ENCODE peak calls at places on chromosome 21, in ten cellular contexts. D, J, T, Y, L, N, F, A, K and V are unnamed samples.

GRCh38 chr21:34908424-34909055 is 140.6 kb downstream of the RUNX1 start:
- DNase-seq in J (peak), N (no peak), L (no peak), T (no peak), A (peak), D (no peak), F (no peak), K (no peak), Y (no peak), V (no peak)

GRCh38 chr21:45147473-45148315 is 73.3 kb downstream of the ADARB1 start:
- DNase-seq in L (no peak), F (no peak), N (no peak), K (no peak), D (no peak), T (no peak), Y (peak), J (no peak), A (no peak), V (no peak)

GRCh38 chr21:29248124-29248523 is 50.6 kb upstream of the BACH1 start:
- DNase-seq in J (no peak), F (no peak), L (no peak), T (no peak), D (no peak), K (no peak), A (no peak), Y (no peak), N (no peak), V (no peak)

GRCh38 chr21:42747267-42747701 is 93.9 kb downstream of the PDE9A start:
- DNase-seq in Y (no peak), D (no peak), K (no peak), J (no peak), A (no peak), L (no peak), T (no peak), F (no peak), N (no peak), V (no peak)

GRCh38 chr21:21045538-21045937 is 47.3 kb downstream of the NCAM2 start:
- DNase-seq in T (peak), D (no peak), J (no peak), K (no peak), L (no peak), F (no peak), Y (no peak), N (no peak), A (no peak), V (peak)

GRCh38 chr21:18384771-18385170 is 18.8 kb downstream of the TMPRSS15 start:
- DNase-seq in N (peak), D (no peak), J (no peak), A (no peak), Y (peak), K (peak), L (no peak), F (no peak), T (peak), V (no peak)

GRCh38 chr21:40471103-40471502 is 375.9 kb downstream of the DSCAM start:
- DNase-seq in D (no peak), K (no peak), A (no peak), J (no peak), L (no peak), F (no peak), T (no peak), N (no peak), Y (no peak), V (no peak)

GRCh38 chr21:43603641-43604504 is 55.4 kb downstream of the HSF2BP start:
- DNase-seq in K (peak), D (no peak), T (peak), Y (peak), J (no peak), F (no peak), A (no peak), L (no peak), N (no peak), V (peak)

GRCh38 chr21:17436626-17437111 is 76.2 kb upstream of the CXADR start:
- DNase-seq in J (no peak), A (no peak), N (peak), D (no peak), L (no peak), F (no peak), Y (no peak), K (no peak), T (no peak), V (no peak)

GRCh38 chr21:34702341-34702807 is 33.6 kb downstream of the CLIC6 start:
- DNase-seq in F (no peak), J (no peak), L (no peak), K (no peak), T (no peak), A (no peak), Y (peak), D (no peak), N (no peak), V (no peak)

GRCh38 chr21:32975811-32976507 is 49.8 kb upstream of the OLIG2 start:
- DNase-seq in T (no peak), D (no peak), F (no peak), Y (no peak), K (no peak), N (no peak), A (no peak), L (no peak), J (no peak), V (no peak)

GRCh38 chr21:43810505-43811261 is 21.3 kb downstream of the RRP1 start:
- DNase-seq in Y (peak), L (peak), A (peak), N (peak), F (peak), J (peak), T (peak), D (peak), K (peak), V (peak)

GRCh38 chr21:43269461-43269860 is 100.7 kb downstream of the CRYAA start:
- DNase-seq in K (no peak), Y (no peak), D (peak), J (peak), L (peak), T (no peak), F (peak), A (no peak), N (peak), V (no peak)

GRCh38 chr21:45004481-45005263 is 64.8 kb downstream of the SLX9 start:
- DNase-seq in D (no peak), T (no peak), F (no peak), J (no peak), A (peak), N (no peak), K (peak), Y (peak), L (no peak), V (peak)

GRCh38 chr21:36773111-36773510 is 74.2 kb downstream of the SIM2 start:
- DNase-seq in D (no peak), F (no peak), A (peak), N (peak), L (no peak), K (no peak), J (no peak), Y (peak), T (peak), V (peak)

GRCh38 chr21:28771790-28772501 is 220.7 kb downstream of the LTN1 start:
- DNase-seq in J (no peak), Y (peak), T (peak), A (no peak), N (no peak), K (no peak), F (no peak), L (no peak), D (no peak), V (peak)

GRCh38 chr21:17512245-17513213 is at the start of gene CXADR:
- DNase-seq in F (peak), L (peak), N (peak), D (peak), A (peak), J (peak), Y (peak), T (peak), K (peak), V (peak)

GRCh38 chr21:41195311-41195710 is 27.4 kb downstream of the BACE2 start:
- DNase-seq in T (no peak), A (no peak), K (peak), J (no peak), F (no peak), N (no peak), Y (no peak), L (no peak), D (no peak), V (no peak)

GRCh38 chr21:17083084-17083483 is 429.8 kb upstream of the CXADR start:
- DNase-seq in J (no peak), D (no peak), L (no peak), A (no peak), F (no peak), K (no peak), T (no peak), Y (no peak), N (no peak), V (no peak)